ENCODE peak calls at places on chromosome 9, in five cellular contexts. M, S, A, I and Q are unnamed samples.

GRCh38 chr9:112601646-112602045 is 115.0 kb downstream of the KIAA1958 start:
- DNase-seq in A (no peak), M (no peak), I (no peak), S (no peak), Q (no peak)

GRCh38 chr9:17660158-17660557 is 81.3 kb downstream of the SH3GL2 start:
- DNase-seq in S (no peak), A (no peak), M (no peak), I (no peak), Q (no peak)

GRCh38 chr9:92738661-92739081 is 26.0 kb downstream of the BICD2 start:
- DNase-seq in I (peak; percentile 43), A (peak; percentile 76), S (no peak), M (no peak), Q (peak; percentile 67)

GRCh38 chr9:101465330-101465915 is 29.8 kb upstream of the ALDOB start:
- DNase-seq in S (peak; percentile 79), A (peak; percentile 71), I (peak; percentile 65), M (peak; percentile 84), Q (no peak)

GRCh38 chr9:106704056-106704625 is 158.8 kb upstream of the ZNF462 start:
- DNase-seq in I (no peak), A (no peak), M (no peak), S (no peak), Q (no peak)

GRCh38 chr9:130304141-130304540 is 38.6 kb downstream of the HMCN2 start:
- DNase-seq in S (no peak), I (no peak), A (no peak), M (no peak), Q (no peak)

GRCh38 chr9:79759460-79759859 is 187.7 kb downstream of the TLE4 start:
- DNase-seq in S (no peak), I (no peak), M (no peak), A (no peak), Q (no peak)

GRCh38 chr9:974993-975739 is 1.3 kb upstream of the DMRT3 start:
- DNase-seq in I (no peak), S (peak; percentile 51), M (no peak), A (no peak), Q (no peak)

GRCh38 chr9:129712595-129713524 is 40.0 kb downstream of the PTGES start:
- DNase-seq in M (no peak), A (no peak), I (no peak), S (no peak), Q (no peak)

GRCh38 chr9:136717399-136717798 is 5.0 kb downstream of the DIPK1B start:
- DNase-seq in S (no peak), A (no peak), M (no peak), I (no peak), Q (no peak)

GRCh38 chr9:83220737-83221136 is 157.8 kb upstream of the RASEF start:
- DNase-seq in A (no peak), I (peak; percentile 44), M (no peak), S (no peak), Q (no peak)

GRCh38 chr9:107141967-107142366 is 141.1 kb upstream of the RAD23B start:
- DNase-seq in M (no peak), S (peak; percentile 29), I (no peak), A (no peak), Q (no peak)

GRCh38 chr9:72362118-72362531 is 2.9 kb downstream of the ZFAND5 start:
- DNase-seq in A (no peak), M (no peak), I (no peak), S (no peak), Q (no peak)

GRCh38 chr9:93861736-93862358 is 93.3 kb downstream of the BARX1 start:
- DNase-seq in S (peak; percentile 63), M (no peak), A (no peak), I (no peak), Q (no peak)

GRCh38 chr9:109520475-109521132 is 22.5 kb upstream of the PTPN3 start:
- DNase-seq in I (peak; percentile 79), M (peak; percentile 71), A (peak; percentile 75), S (peak; percentile 93), Q (no peak)

GRCh38 chr9:95435074-95435728 is 81.6 kb downstream of the PTCH1 start:
- DNase-seq in M (no peak), S (no peak), I (no peak), A (no peak), Q (no peak)

GRCh38 chr9:68416891-68417570 is 60.6 kb downstream of the PGM5 start:
- DNase-seq in S (peak; percentile 82), I (no peak), A (no peak), M (no peak), Q (no peak)

GRCh38 chr9:130997925-130998595 is 10.9 kb upstream of the LAMC3 start:
- DNase-seq in I (peak; percentile 48), S (peak; percentile 95), M (peak; percentile 72), A (no peak), Q (no peak)

GRCh38 chr9:95826183-95826838 is 49.2 kb upstream of the ERCC6L2 start:
- DNase-seq in A (no peak), M (no peak), S (no peak), I (no peak), Q (no peak)

GRCh38 chr9:106717686-106718085 is 145.3 kb upstream of the ZNF462 start:
- DNase-seq in I (no peak), S (peak; percentile 28), M (no peak), A (no peak), Q (no peak)

GRCh38 chr9:96020822-96021615 is 145.5 kb downstream of the ERCC6L2 start:
- DNase-seq in I (no peak), M (peak; percentile 33), S (peak; percentile 67), A (no peak), Q (peak; percentile 86)

GRCh38 chr9:129933215-129933614 is 98.0 kb downstream of the USP20 start:
- DNase-seq in I (no peak), S (no peak), M (no peak), A (no peak), Q (no peak)

GRCh38 chr9:136544549-136545064 is 1.2 kb downstream of the NOTCH1 start:
- DNase-seq in A (peak; percentile 71), S (no peak), I (peak; percentile 57), M (peak; percentile 81), Q (peak; percentile 95)

GRCh38 chr9:106600955-106601354 is 262.0 kb upstream of the ZNF462 start:
- DNase-seq in I (no peak), M (no peak), S (no peak), A (no peak), Q (no peak)

GRCh38 chr9:95181226-95181818 is 136.2 kb downstream of the FANCC start:
- DNase-seq in M (no peak), A (no peak), S (peak; percentile 28), I (no peak), Q (no peak)

GRCh38 chr9:110030632-110031031 is 177.3 kb downstream of the C9orf152 start:
- DNase-seq in M (no peak), I (no peak), A (no peak), S (no peak), Q (no peak)

GRCh38 chr9:113919825-113920224 is 43.7 kb downstream of the ZNF618 start:
- DNase-seq in M (no peak), A (no peak), S (peak; percentile 44), I (no peak), Q (no peak)

DNA sequence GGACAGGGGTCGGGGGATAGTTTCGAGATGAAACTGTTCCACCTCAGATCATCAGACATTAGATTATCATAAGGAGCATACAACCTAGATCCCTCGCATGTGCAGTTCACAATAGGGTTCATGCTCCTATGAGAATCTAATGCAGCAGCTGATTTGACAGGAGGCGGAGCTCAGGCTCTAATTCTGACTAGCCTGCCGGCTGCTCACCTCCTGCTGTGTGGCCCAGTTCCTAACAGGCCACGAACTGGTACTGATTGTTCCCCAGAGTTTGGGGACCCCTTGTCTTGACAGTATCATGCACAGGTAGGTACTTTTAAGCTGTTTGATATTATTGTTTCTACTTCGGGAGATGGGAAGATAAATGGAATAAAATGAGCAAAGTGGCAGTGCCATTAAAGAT is 66.9 kb downstream of the ZCCHC7 start:
- DNase-seq in A (no peak), S (no peak), M (peak; percentile 18), I (no peak), Q (peak; percentile 78)
- TF ChIP-seq POLR2AphosphoS5 in A (no peak), S (no peak), M (no peak), I (no peak), Q (peak; percentile 8)

DNA sequence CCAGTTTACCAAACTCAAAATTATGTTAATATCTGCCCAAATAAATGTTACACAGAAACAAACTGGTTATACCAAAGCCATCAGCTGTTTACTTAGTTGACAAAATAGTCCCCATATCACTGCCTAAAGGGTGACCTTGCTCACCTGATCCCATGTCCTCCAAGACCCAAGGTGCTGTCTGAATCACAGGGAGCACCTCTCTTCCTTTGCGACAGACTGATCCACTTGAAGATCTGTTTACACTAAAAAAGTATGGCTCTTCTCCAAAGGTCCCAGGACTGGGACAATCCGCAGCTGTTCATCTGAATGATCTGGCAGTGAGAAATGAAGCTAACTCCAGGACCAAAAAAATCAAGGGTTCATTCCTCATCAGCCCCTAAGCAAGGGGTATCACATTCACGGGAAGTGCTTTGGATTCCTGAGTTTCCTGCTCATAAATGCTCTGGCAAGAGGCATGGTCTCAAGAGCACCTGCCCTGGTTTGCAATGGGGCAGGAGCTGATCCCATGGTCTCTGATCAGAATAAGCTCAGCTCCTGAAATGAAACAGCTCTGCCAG is 5.0 kb downstream of the PRUNE2 start:
- DNase-seq in M (no peak), S (no peak), I (no peak), A (no peak), Q (no peak)
- H3K4me1 ChIP-seq in M (peaks cover 36% of the 10 kb centered on the region), S (peaks cover 42% of the 10 kb centered on the region), I (peaks cover 14% of the 10 kb centered on the region), A (no peaks in the 10 kb centered on the region), Q (no peaks in the 10 kb centered on the region)

DNA sequence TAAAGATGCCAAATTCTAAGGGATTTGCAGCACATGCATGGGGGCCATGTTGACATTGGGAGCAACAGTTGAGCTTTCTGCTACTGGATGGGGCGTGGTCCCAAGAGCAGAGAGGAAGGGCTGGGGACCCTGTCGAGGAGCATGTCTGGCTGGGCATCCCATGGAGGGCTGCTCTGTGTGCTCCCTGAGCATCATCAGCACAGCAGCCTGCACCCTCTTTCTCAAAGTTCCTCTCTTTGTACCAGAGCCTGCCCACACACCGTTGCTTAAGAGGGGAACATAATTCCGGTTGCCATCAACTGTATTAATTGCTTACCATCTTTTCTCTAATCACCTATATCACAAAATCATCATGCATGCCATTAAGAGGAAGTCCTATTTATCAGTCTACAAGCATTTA is 55.2 kb upstream of the DIRAS2 start:
- DNase-seq in S (no peak), M (no peak), I (no peak), A (no peak), Q (no peak)
- TF ChIP-seq CTCF in S (no peak), M (no peak), I (no peak), A (no peak), Q (no peak)

GRCh38 chr9:134025606-134026541 is 593 bp downstream of the BRD3OS start:
- DNase-seq in M (peak; percentile 45), S (peak; percentile 82), A (no peak), I (peak; percentile 31), Q (no peak)
- TF ChIP-seq POLR2AphosphoS5 in M (no peak), S (peak; percentile 0), A (no peak), I (no peak), Q (no peak)

DNA sequence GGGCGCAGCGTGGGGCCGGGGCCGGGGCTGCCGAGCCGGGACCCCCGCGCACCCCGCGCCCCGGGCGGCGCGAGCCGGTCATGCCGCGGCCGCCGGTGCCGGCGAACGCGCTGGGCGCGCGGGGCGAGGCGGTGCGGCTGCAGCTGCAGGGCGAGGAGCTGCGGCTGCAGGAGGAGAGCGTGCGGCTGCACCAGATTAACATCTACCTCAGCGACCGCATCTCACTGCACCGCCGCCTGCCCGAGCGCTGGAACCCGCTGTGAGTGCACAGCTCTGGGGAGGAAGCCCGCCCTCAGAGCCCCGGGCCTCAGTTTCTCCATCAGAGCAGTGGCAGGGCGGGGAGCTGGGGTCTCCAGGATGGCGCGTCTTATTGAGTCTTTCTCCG is 333 bp downstream of the GALNT12 start:
- DNase-seq in S (peak; percentile 55), A (no peak), I (no peak), M (peak; percentile 50), Q (peak; percentile 80)
- H3K4me1 ChIP-seq in S (peaks cover 29% of the 10 kb centered on the region), A (peaks cover 7% of the 10 kb centered on the region), I (peaks cover 78% of the 10 kb centered on the region), M (peaks cover 62% of the 10 kb centered on the region), Q (peaks cover 8% of the 10 kb centered on the region)